ENCODE peak calls at places on chromosomes 2 and 18, in seven cellular contexts. One of them, this sample, is unnamed.

GRCh38 chr2:190255668-190256067 is 64.0 kb downstream of the HIBCH start:
- DNase-seq in CD8-positive, alpha-beta T cell: no peak
- DNase-seq in breast epithelium: no peak
- DNase-seq in brain microvascular endothelial cell: no peak
- DNase-seq in transverse colon: no peak
- DNase-seq in dorsolateral prefrontal cortex: no peak
- DNase-seq in heart left ventricle: no peak
- DNase-seq in this sample: no peak

GRCh38 chr2:164560181-164560792 is 61.0 kb downstream of the GRB14 start:
- DNase-seq in CD8-positive, alpha-beta T cell: no peak
- DNase-seq in breast epithelium: no peak
- DNase-seq in brain microvascular endothelial cell: peak; percentile 23
- DNase-seq in transverse colon: no peak
- DNase-seq in dorsolateral prefrontal cortex: no peak
- DNase-seq in heart left ventricle: no peak
- DNase-seq in this sample: no peak

GRCh38 chr18:58241877-58242276 is 197.9 kb downstream of the NEDD4L start:
- DNase-seq in CD8-positive, alpha-beta T cell: no peak
- DNase-seq in breast epithelium: no peak
- DNase-seq in brain microvascular endothelial cell: peak; percentile 96
- DNase-seq in transverse colon: no peak
- DNase-seq in dorsolateral prefrontal cortex: no peak
- DNase-seq in heart left ventricle: no peak
- DNase-seq in this sample: no peak

GRCh38 chr2:143426296-143426695 is 297.1 kb downstream of the ARHGAP15 start:
- DNase-seq in CD8-positive, alpha-beta T cell: no peak
- DNase-seq in breast epithelium: no peak
- DNase-seq in brain microvascular endothelial cell: peak; percentile 97
- DNase-seq in transverse colon: no peak
- DNase-seq in dorsolateral prefrontal cortex: no peak
- DNase-seq in heart left ventricle: no peak
- DNase-seq in this sample: peak; percentile 52

GRCh38 chr2:192139813-192140212 is 54.9 kb downstream of the TMEFF2 start:
- DNase-seq in CD8-positive, alpha-beta T cell: no peak
- DNase-seq in breast epithelium: no peak
- DNase-seq in brain microvascular endothelial cell: no peak
- DNase-seq in transverse colon: no peak
- DNase-seq in dorsolateral prefrontal cortex: no peak
- DNase-seq in heart left ventricle: no peak
- DNase-seq in this sample: no peak

GRCh38 chr2:210399440-210400041 is 77.0 kb downstream of the LANCL1 start:
- DNase-seq in CD8-positive, alpha-beta T cell: no peak
- DNase-seq in breast epithelium: no peak
- DNase-seq in brain microvascular endothelial cell: no peak
- DNase-seq in transverse colon: no peak
- DNase-seq in dorsolateral prefrontal cortex: no peak
- DNase-seq in heart left ventricle: no peak
- DNase-seq in this sample: no peak

GRCh38 chr2:105857076-105857740 is 112.5 kb downstream of the NCK2 start:
- DNase-seq in CD8-positive, alpha-beta T cell: peak; percentile 37
- DNase-seq in breast epithelium: no peak
- DNase-seq in brain microvascular endothelial cell: no peak
- DNase-seq in transverse colon: no peak
- DNase-seq in dorsolateral prefrontal cortex: no peak
- DNase-seq in heart left ventricle: no peak
- DNase-seq in this sample: no peak

GRCh38 chr2:42788882-42789281 is 3.5 kb downstream of the HAAO start:
- DNase-seq in CD8-positive, alpha-beta T cell: no peak
- DNase-seq in breast epithelium: no peak
- DNase-seq in brain microvascular endothelial cell: no peak
- DNase-seq in transverse colon: no peak
- DNase-seq in dorsolateral prefrontal cortex: no peak
- DNase-seq in heart left ventricle: no peak
- DNase-seq in this sample: no peak

GRCh38 chr18:55249572-55249971 is 290.3 kb upstream of the CCDC68 start:
- DNase-seq in CD8-positive, alpha-beta T cell: no peak
- DNase-seq in breast epithelium: no peak
- DNase-seq in brain microvascular endothelial cell: no peak
- DNase-seq in transverse colon: no peak
- DNase-seq in dorsolateral prefrontal cortex: no peak
- DNase-seq in heart left ventricle: no peak
- DNase-seq in this sample: no peak

GRCh38 chr18:55252946-55253345 is 293.7 kb upstream of the CCDC68 start:
- DNase-seq in CD8-positive, alpha-beta T cell: no peak
- DNase-seq in breast epithelium: no peak
- DNase-seq in brain microvascular endothelial cell: no peak
- DNase-seq in transverse colon: no peak
- DNase-seq in dorsolateral prefrontal cortex: no peak
- DNase-seq in heart left ventricle: no peak
- DNase-seq in this sample: no peak

GRCh38 chr18:55252053-55252675 is 292.9 kb upstream of the CCDC68 start:
- DNase-seq in CD8-positive, alpha-beta T cell: no peak
- DNase-seq in breast epithelium: no peak
- DNase-seq in brain microvascular endothelial cell: no peak
- DNase-seq in transverse colon: no peak
- DNase-seq in dorsolateral prefrontal cortex: no peak
- DNase-seq in heart left ventricle: no peak
- DNase-seq in this sample: no peak

GRCh38 chr18:55251186-55251995 is 292.1 kb upstream of the CCDC68 start:
- DNase-seq in CD8-positive, alpha-beta T cell: no peak
- DNase-seq in breast epithelium: no peak
- DNase-seq in brain microvascular endothelial cell: no peak
- DNase-seq in transverse colon: no peak
- DNase-seq in dorsolateral prefrontal cortex: no peak
- DNase-seq in heart left ventricle: no peak
- DNase-seq in this sample: no peak

GRCh38 chr18:55250729-55251128 is 291.5 kb upstream of the CCDC68 start:
- DNase-seq in CD8-positive, alpha-beta T cell: no peak
- DNase-seq in breast epithelium: no peak
- DNase-seq in brain microvascular endothelial cell: peak; percentile 50
- DNase-seq in transverse colon: no peak
- DNase-seq in dorsolateral prefrontal cortex: no peak
- DNase-seq in heart left ventricle: no peak
- DNase-seq in this sample: no peak
- H3K4me3 ChIP-seq in CD8-positive, alpha-beta T cell: no peak overlapping the region
- H3K4me3 ChIP-seq in breast epithelium: no peak overlapping the region
- H3K4me3 ChIP-seq in brain microvascular endothelial cell: no peak overlapping the region
- H3K4me3 ChIP-seq in transverse colon: no peak overlapping the region
- H3K4me3 ChIP-seq in dorsolateral prefrontal cortex: no peak overlapping the region
- H3K4me3 ChIP-seq in heart left ventricle: no peak overlapping the region
- H3K4me3 ChIP-seq in this sample: no peak overlapping the region

DNA sequence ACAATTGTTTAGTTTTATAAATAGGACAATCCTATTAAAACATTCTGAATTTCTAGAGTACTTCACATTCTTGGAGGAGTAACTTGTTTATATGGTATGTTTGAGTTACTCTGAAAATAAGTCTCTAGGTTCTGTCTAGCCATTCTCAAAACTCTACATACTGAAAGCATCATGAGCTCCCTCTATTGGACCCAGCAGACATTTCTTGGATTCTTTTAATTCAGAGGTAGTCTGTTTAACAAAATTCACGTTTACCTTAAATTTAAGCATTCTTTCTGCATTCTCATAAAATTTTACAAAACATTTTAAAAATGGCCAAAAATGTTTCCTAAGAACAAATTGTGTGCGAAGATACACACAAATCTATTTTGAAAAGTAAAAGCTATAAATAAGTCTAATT is 15.3 kb downstream of the SP9 start:
- DNase-seq in CD8-positive, alpha-beta T cell: no peak
- DNase-seq in breast epithelium: no peak
- DNase-seq in brain microvascular endothelial cell: no peak
- DNase-seq in transverse colon: no peak
- DNase-seq in dorsolateral prefrontal cortex: no peak
- DNase-seq in heart left ventricle: no peak
- DNase-seq in this sample: no peak
- TF ChIP-seq CTCF in CD8-positive, alpha-beta T cell: no peak
- TF ChIP-seq CTCF in breast epithelium: no peak
- TF ChIP-seq CTCF in brain microvascular endothelial cell: peak; percentile 45
- TF ChIP-seq CTCF in transverse colon: no peak
- TF ChIP-seq CTCF in dorsolateral prefrontal cortex: peak; percentile 15
- TF ChIP-seq CTCF in heart left ventricle: peak; percentile 37
- TF ChIP-seq CTCF in this sample: peak; percentile 53

GRCh38 chr18:39453882-39454281 is 1888.3 kb upstream of the CELF4 start:
- DNase-seq in CD8-positive, alpha-beta T cell: no peak
- DNase-seq in breast epithelium: no peak
- DNase-seq in brain microvascular endothelial cell: peak; percentile 48
- DNase-seq in transverse colon: no peak
- DNase-seq in dorsolateral prefrontal cortex: no peak
- DNase-seq in heart left ventricle: no peak
- DNase-seq in this sample: peak; percentile 38
- H3K4me3 ChIP-seq in CD8-positive, alpha-beta T cell: no peak overlapping the region
- H3K4me3 ChIP-seq in breast epithelium: no peak overlapping the region
- H3K4me3 ChIP-seq in brain microvascular endothelial cell: no peak overlapping the region
- H3K4me3 ChIP-seq in transverse colon: no peak overlapping the region
- H3K4me3 ChIP-seq in dorsolateral prefrontal cortex: peak overlapping the region; percentile 12
- H3K4me3 ChIP-seq in heart left ventricle: no peak overlapping the region
- H3K4me3 ChIP-seq in this sample: peak overlapping the region; percentile 22

GRCh38 chr2:234979204-234980167 is 27.7 kb downstream of the SH3BP4 start:
- DNase-seq in CD8-positive, alpha-beta T cell: no peak
- DNase-seq in breast epithelium: no peak
- DNase-seq in brain microvascular endothelial cell: no peak
- DNase-seq in transverse colon: no peak
- DNase-seq in dorsolateral prefrontal cortex: no peak
- DNase-seq in heart left ventricle: peak; percentile 45
- DNase-seq in this sample: no peak

GRCh38 chr2:234983011-234983726 is 31.4 kb downstream of the SH3BP4 start:
- DNase-seq in CD8-positive, alpha-beta T cell: no peak
- DNase-seq in breast epithelium: no peak
- DNase-seq in brain microvascular endothelial cell: no peak
- DNase-seq in transverse colon: peak; percentile 32
- DNase-seq in dorsolateral prefrontal cortex: no peak
- DNase-seq in heart left ventricle: no peak
- DNase-seq in this sample: no peak

GRCh38 chr2:234980476-234981187 is 28.8 kb downstream of the SH3BP4 start:
- DNase-seq in CD8-positive, alpha-beta T cell: no peak
- DNase-seq in breast epithelium: no peak
- DNase-seq in brain microvascular endothelial cell: peak; percentile 37
- DNase-seq in transverse colon: peak; percentile 52
- DNase-seq in dorsolateral prefrontal cortex: no peak
- DNase-seq in heart left ventricle: no peak
- DNase-seq in this sample: no peak

GRCh38 chr2:234982096-234982834 is 30.4 kb downstream of the SH3BP4 start:
- DNase-seq in CD8-positive, alpha-beta T cell: no peak
- DNase-seq in breast epithelium: no peak
- DNase-seq in brain microvascular endothelial cell: no peak
- DNase-seq in transverse colon: no peak
- DNase-seq in dorsolateral prefrontal cortex: no peak
- DNase-seq in heart left ventricle: no peak
- DNase-seq in this sample: no peak

GRCh38 chr2:234981197-234982095 is 29.6 kb downstream of the SH3BP4 start:
- DNase-seq in CD8-positive, alpha-beta T cell: no peak
- DNase-seq in breast epithelium: peak; percentile 68
- DNase-seq in brain microvascular endothelial cell: peak; percentile 97
- DNase-seq in transverse colon: peak; percentile 47
- DNase-seq in dorsolateral prefrontal cortex: no peak
- DNase-seq in heart left ventricle: peak; percentile 79
- DNase-seq in this sample: peak; percentile 99
- TF ChIP-seq CTCF in CD8-positive, alpha-beta T cell: no peak
- TF ChIP-seq CTCF in breast epithelium: no peak
- TF ChIP-seq CTCF in brain microvascular endothelial cell: peak; percentile 52
- TF ChIP-seq CTCF in transverse colon: no peak
- TF ChIP-seq CTCF in dorsolateral prefrontal cortex: no peak
- TF ChIP-seq CTCF in heart left ventricle: no peak
- TF ChIP-seq CTCF in this sample: peak; percentile 32

GRCh38 chr2:19362094-19362649 is 3.7 kb upstream of the OSR1 start:
- DNase-seq in CD8-positive, alpha-beta T cell: no peak
- DNase-seq in breast epithelium: no peak
- DNase-seq in brain microvascular endothelial cell: no peak
- DNase-seq in transverse colon: no peak
- DNase-seq in dorsolateral prefrontal cortex: no peak
- DNase-seq in heart left ventricle: no peak
- DNase-seq in this sample: no peak

GRCh38 chr2:19362652-19363473 is 4.4 kb upstream of the OSR1 start:
- DNase-seq in CD8-positive, alpha-beta T cell: peak; percentile 47
- DNase-seq in breast epithelium: peak; percentile 63
- DNase-seq in brain microvascular endothelial cell: peak; percentile 81
- DNase-seq in transverse colon: peak; percentile 84
- DNase-seq in dorsolateral prefrontal cortex: no peak
- DNase-seq in heart left ventricle: peak; percentile 84
- DNase-seq in this sample: no peak

GRCh38 chr2:19364014-19364413 is 5.6 kb upstream of the OSR1 start:
- DNase-seq in CD8-positive, alpha-beta T cell: no peak
- DNase-seq in breast epithelium: no peak
- DNase-seq in brain microvascular endothelial cell: no peak
- DNase-seq in transverse colon: no peak
- DNase-seq in dorsolateral prefrontal cortex: no peak
- DNase-seq in heart left ventricle: no peak
- DNase-seq in this sample: no peak

GRCh38 chr2:19365126-19365525 is 6.7 kb upstream of the OSR1 start:
- DNase-seq in CD8-positive, alpha-beta T cell: no peak
- DNase-seq in breast epithelium: no peak
- DNase-seq in brain microvascular endothelial cell: no peak
- DNase-seq in transverse colon: no peak
- DNase-seq in dorsolateral prefrontal cortex: no peak
- DNase-seq in heart left ventricle: no peak
- DNase-seq in this sample: no peak

GRCh38 chr2:19363474-19363778 is 5.0 kb upstream of the OSR1 start:
- DNase-seq in CD8-positive, alpha-beta T cell: no peak
- DNase-seq in breast epithelium: no peak
- DNase-seq in brain microvascular endothelial cell: no peak
- DNase-seq in transverse colon: no peak
- DNase-seq in dorsolateral prefrontal cortex: no peak
- DNase-seq in heart left ventricle: no peak
- DNase-seq in this sample: no peak
- H3K4me3 ChIP-seq in CD8-positive, alpha-beta T cell: peak overlapping the region; percentile 70
- H3K4me3 ChIP-seq in breast epithelium: peak overlapping the region; percentile 46
- H3K4me3 ChIP-seq in brain microvascular endothelial cell: peak overlapping the region; percentile 66
- H3K4me3 ChIP-seq in transverse colon: peak overlapping the region; percentile 46
- H3K4me3 ChIP-seq in dorsolateral prefrontal cortex: peak overlapping the region; percentile 38
- H3K4me3 ChIP-seq in heart left ventricle: peak overlapping the region; percentile 67
- H3K4me3 ChIP-seq in this sample: peak overlapping the region; percentile 77

DNA sequence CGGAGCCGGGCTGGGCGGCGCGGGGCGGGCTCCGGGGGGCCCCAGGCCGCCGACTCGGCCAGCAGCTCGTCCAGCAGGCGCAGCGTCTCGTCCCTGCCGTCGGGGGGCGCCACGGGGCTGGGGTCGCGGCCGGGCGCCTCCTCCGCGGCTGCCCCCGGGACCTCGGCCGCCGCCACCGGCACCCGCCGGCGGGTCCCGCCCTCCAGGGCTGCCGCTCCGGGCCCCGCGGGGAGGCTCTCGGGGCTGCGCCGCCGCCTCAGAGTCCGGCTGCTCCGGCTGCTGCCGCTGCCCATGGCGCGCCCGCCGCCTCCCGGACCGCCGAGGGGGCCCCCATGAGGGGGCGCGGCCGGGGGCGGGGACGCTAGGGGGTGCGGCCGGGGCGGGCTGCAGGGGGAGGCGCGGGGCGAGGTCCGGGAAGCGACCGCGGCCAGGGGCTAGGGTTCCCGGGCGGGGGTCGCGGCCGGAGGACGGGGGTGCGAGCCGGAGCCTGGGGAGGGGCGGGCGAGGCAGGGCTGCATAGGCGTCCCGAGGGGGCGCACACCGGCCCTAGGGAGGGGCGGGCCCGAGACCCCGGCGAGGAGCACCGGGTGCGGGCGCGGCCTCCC is at the start of gene CYS1:
- DNase-seq in CD8-positive, alpha-beta T cell: no peak
- DNase-seq in breast epithelium: no peak
- DNase-seq in brain microvascular endothelial cell: no peak
- DNase-seq in transverse colon: no peak
- DNase-seq in dorsolateral prefrontal cortex: no peak
- DNase-seq in heart left ventricle: peak; percentile 42
- DNase-seq in this sample: no peak
- TF ChIP-seq CTCF in CD8-positive, alpha-beta T cell: no peak
- TF ChIP-seq CTCF in breast epithelium: no peak
- TF ChIP-seq CTCF in brain microvascular endothelial cell: no peak
- TF ChIP-seq CTCF in transverse colon: peak; percentile 2
- TF ChIP-seq CTCF in dorsolateral prefrontal cortex: no peak
- TF ChIP-seq CTCF in heart left ventricle: peak; percentile 23
- TF ChIP-seq CTCF in this sample: no peak